ENCODE peak calls at places on chromosome 16, in eight cellular contexts. F, C, J, G, V, W, A and X are unnamed samples.

GRCh38 chr16:56828641-56829040 is 36.4 kb upstream of the SLC12A3 start:
- DNase-seq in F (no peak), C (no peak), J (no peak), G (no peak), V (no peak), W (no peak), A (no peak), X (no peak)

GRCh38 chr16:75256871-75257343 is 5.5 kb upstream of the BCAR1 start:
- DNase-seq in F (no peak), C (no peak), J (no peak), G (no peak), V (no peak), W (peak), A (peak), X (no peak)

GRCh38 chr16:73231969-73232554 is 184.1 kb upstream of the ZFHX3 start:
- DNase-seq in F (no peak), C (no peak), J (no peak), G (no peak), V (no peak), W (peak), A (no peak), X (no peak)

GRCh38 chr16:21166561-21166961 is 8.1 kb downstream of the LDAF1 start:
- DNase-seq in F (no peak), C (no peak), J (no peak), G (no peak), V (no peak), W (no peak), A (no peak), X (no peak)

GRCh38 chr16:28526201-28527099 is 12.3 kb downstream of the NUPR1 start:
- DNase-seq in F (no peak), C (no peak), J (peak), G (no peak), V (no peak), W (no peak), A (no peak), X (no peak)

GRCh38 chr16:56305956-56306565 is 114.8 kb downstream of the GNAO1 start:
- DNase-seq in F (no peak), C (no peak), J (no peak), G (no peak), V (no peak), W (peak), A (no peak), X (no peak)

GRCh38 chr16:47965439-47965838 is 190.4 kb downstream of the ABCC12 start:
- DNase-seq in F (no peak), C (no peak), J (no peak), G (no peak), V (no peak), W (peak), A (no peak), X (no peak)

GRCh38 chr16:8957061-8957392 is 6.7 kb downstream of the USP7 start:
- DNase-seq in F (no peak), C (no peak), J (no peak), G (no peak), V (no peak), W (no peak), A (no peak), X (no peak)

GRCh38 chr16:80931985-80932720 is 74.5 kb downstream of the CMC2 start:
- DNase-seq in F (peak), C (peak), J (peak), G (peak), V (peak), W (peak), A (no peak), X (peak)

GRCh38 chr16:49280022-49280741 is 1.5 kb downstream of the CBLN1 start:
- DNase-seq in F (no peak), C (no peak), J (peak), G (no peak), V (peak), W (no peak), A (no peak), X (no peak)

GRCh38 chr16:49743206-49743470 is 112.8 kb downstream of the ZNF423 start:
- DNase-seq in F (no peak), C (no peak), J (no peak), G (no peak), V (no peak), W (no peak), A (no peak), X (no peak)

GRCh38 chr16:84503751-84504395 is 586 bp downstream of the MEAK7 start:
- DNase-seq in F (no peak), C (no peak), J (no peak), G (no peak), V (no peak), W (no peak), A (no peak), X (no peak)

GRCh38 chr16:72179592-72179991 is 7.6 kb upstream of the PMFBP1 start:
- DNase-seq in F (no peak), C (no peak), J (no peak), G (no peak), V (no peak), W (no peak), A (no peak), X (no peak)

GRCh38 chr16:73064996-73065349 is 17.0 kb upstream of the ZFHX3 start:
- DNase-seq in F (no peak), C (no peak), J (no peak), G (no peak), V (no peak), W (no peak), A (no peak), X (no peak)

GRCh38 chr16:303760-304505 is 21.0 kb downstream of the PDIA2 start:
- DNase-seq in F (no peak), C (no peak), J (no peak), G (no peak), V (no peak), W (no peak), A (no peak), X (no peak)

GRCh38 chr16:53219795-53220194 is 165.0 kb downstream of the CHD9 start:
- DNase-seq in F (no peak), C (no peak), J (no peak), G (no peak), V (no peak), W (no peak), A (no peak), X (no peak)